ENCODE peak calls at places on chromosomes 12 and 14, in four cellular contexts. One of them, this sample, is unnamed.

GRCh38 chr14:100370003-100370402 is 46.9 kb downstream of the SLC25A47 start:
- DNase-seq in GM12878: no peak
- DNase-seq in sigmoid colon: no peak
- DNase-seq in stomach: no peak
- DNase-seq in this sample: no peak

GRCh38 chr14:20400965-20401593 is 12.2 kb downstream of the TEP1 start:
- DNase-seq in stomach: no peak
- DNase-seq in GM12878: no peak
- DNase-seq in sigmoid colon: no peak
- DNase-seq in this sample: no peak

GRCh38 chr12:9940370-9940769 is 8.2 kb upstream of the CLEC2A start:
- DNase-seq in sigmoid colon: no peak
- DNase-seq in stomach: no peak
- DNase-seq in GM12878: no peak
- DNase-seq in this sample: no peak

GRCh38 chr12:93274937-93275336 is 102.8 kb upstream of the NUDT4 start:
- DNase-seq in GM12878: no peak
- DNase-seq in stomach: no peak
- DNase-seq in sigmoid colon: no peak
- DNase-seq in this sample: no peak

GRCh38 chr12:14111230-14111865 is 129.9 kb upstream of the GRIN2B start:
- DNase-seq in stomach: no peak
- DNase-seq in GM12878: peak
- DNase-seq in sigmoid colon: no peak
- DNase-seq in this sample: no peak

GRCh38 chr12:122527478-122527944 is 462 bp downstream of the KNTC1 start:
- DNase-seq in sigmoid colon: no peak
- DNase-seq in GM12878: no peak
- DNase-seq in stomach: no peak
- DNase-seq in this sample: no peak

GRCh38 chr14:48693793-48694192 is 892.4 kb downstream of the RPS29 start:
- DNase-seq in sigmoid colon: no peak
- DNase-seq in stomach: no peak
- DNase-seq in GM12878: no peak
- DNase-seq in this sample: no peak

GRCh38 chr14:97977711-97978261 is 1180.6 kb downstream of the VRK1 start:
- DNase-seq in GM12878: no peak
- DNase-seq in sigmoid colon: peak
- DNase-seq in stomach: peak
- DNase-seq in this sample: peak

GRCh38 chr12:43653917-43654316 is 101.9 kb upstream of the ADAMTS20 start:
- DNase-seq in sigmoid colon: no peak
- DNase-seq in stomach: no peak
- DNase-seq in GM12878: no peak
- DNase-seq in this sample: no peak

GRCh38 chr14:61598980-61599379 is 96.3 kb upstream of the HIF1A start:
- DNase-seq in sigmoid colon: no peak
- DNase-seq in stomach: no peak
- DNase-seq in GM12878: no peak
- DNase-seq in this sample: no peak

GRCh38 chr12:94458882-94459772 is 540 bp downstream of the CEP83 start:
- DNase-seq in stomach: no peak
- DNase-seq in GM12878: no peak
- DNase-seq in sigmoid colon: no peak
- DNase-seq in this sample: no peak

GRCh38 chr12:107553211-107553765 is 132.3 kb upstream of the PWP1 start:
- DNase-seq in GM12878: no peak
- DNase-seq in sigmoid colon: no peak
- DNase-seq in stomach: no peak
- DNase-seq in this sample: no peak

GRCh38 chr14:68664225-68664681 is 128.6 kb downstream of the ZFP36L1 start:
- DNase-seq in GM12878: peak
- DNase-seq in sigmoid colon: no peak
- DNase-seq in stomach: no peak
- DNase-seq in this sample: no peak

GRCh38 chr14:91875515-91876286 is 8.4 kb upstream of the TC2N start:
- DNase-seq in sigmoid colon: no peak
- DNase-seq in stomach: peak
- DNase-seq in GM12878: no peak
- DNase-seq in this sample: no peak

GRCh38 chr12:126608607-126609175 is 1543.5 kb downstream of the AACS start:
- DNase-seq in stomach: no peak
- DNase-seq in sigmoid colon: no peak
- DNase-seq in GM12878: no peak
- DNase-seq in this sample: no peak

DNA sequence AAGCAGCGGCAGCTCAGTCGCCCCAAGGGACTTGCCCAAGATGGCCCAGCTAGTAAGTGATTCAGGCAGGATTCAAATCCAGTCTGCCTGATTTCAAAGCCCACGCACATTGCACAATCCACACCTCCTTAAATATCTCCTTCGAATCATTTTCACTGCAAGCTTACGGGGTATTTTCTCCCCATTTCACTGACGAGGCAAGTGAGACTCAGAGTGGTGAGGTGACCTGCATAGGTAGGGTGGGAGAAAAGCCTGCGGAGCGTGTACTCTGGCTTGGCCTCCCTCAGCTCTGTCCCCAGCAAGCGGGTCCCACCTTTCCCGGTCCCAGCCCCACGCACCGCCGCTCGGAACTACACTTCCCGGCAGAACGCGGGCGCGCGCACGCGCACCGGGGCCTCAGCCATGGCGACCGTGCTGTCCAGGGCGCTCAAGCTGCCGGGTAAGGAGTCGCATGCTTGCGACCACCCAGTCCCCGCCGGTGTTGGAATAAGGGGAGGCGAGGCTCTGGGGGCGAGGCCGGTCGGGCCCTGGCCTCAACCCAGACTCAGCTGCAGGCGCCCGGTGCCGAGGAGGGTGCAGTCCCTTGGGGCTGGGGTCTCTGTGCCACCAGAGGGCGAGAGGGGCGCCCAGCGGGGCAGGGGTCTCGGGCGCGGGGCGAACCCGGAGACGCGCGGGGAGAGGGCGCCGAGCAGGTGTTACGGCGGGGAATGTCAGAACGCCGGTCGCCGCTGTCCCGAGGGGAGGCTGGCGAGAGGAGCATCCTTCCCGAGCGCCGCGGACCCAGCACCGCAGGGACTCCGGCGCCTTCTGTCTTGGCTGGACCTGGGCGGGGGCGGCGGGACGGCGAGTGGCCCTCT is at the start of gene FAM234B:
- DNase-seq in sigmoid colon: peak
- DNase-seq in stomach: peak
- DNase-seq in GM12878: no peak
- DNase-seq in this sample: peak
- TF ChIP-seq POLR2AphosphoS5 in sigmoid colon: peak
- TF ChIP-seq POLR2AphosphoS5 in stomach: peak
- TF ChIP-seq POLR2AphosphoS5 in GM12878: no peak
- TF ChIP-seq POLR2AphosphoS5 in this sample: peak

GRCh38 chr12:131710464-131711457 is at the start of gene SFSWAP:
- DNase-seq in stomach: peak
- DNase-seq in sigmoid colon: peak
- DNase-seq in GM12878: peak
- DNase-seq in this sample: peak
- TF ChIP-seq EP300 in stomach: no peak
- TF ChIP-seq EP300 in sigmoid colon: no peak
- TF ChIP-seq EP300 in GM12878: peak
- TF ChIP-seq EP300 in this sample: no peak

DNA sequence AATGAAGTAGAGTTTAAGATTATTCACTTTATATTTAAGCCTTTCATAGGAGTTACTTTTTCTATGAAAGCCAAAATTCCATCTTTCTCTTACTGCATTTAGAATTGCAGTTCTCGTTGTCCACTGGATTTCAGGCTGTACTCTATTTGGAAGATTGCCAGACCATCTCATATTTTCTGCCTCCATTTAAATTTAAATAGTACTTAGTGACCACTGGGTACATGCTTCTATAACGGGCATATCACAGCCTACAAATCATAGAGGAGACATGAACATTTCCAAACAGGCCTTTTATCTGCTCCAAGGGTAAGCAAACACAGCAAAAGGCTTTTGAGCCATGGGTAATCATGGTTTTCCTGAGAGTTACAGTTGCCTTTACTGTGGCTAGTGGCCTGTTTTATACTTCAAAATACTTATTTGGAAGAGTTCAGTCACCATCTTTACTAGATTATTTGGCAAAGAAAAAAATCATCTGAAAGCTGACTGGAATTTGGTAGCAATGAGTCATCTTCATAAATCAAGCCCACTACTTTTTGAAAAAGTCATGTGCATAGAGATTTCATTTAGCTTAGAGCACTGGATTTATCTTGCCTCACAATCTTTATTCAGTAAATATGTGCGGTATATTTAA is 15.7 kb downstream of the ANO6 start:
- DNase-seq in stomach: no peak
- DNase-seq in GM12878: no peak
- DNase-seq in sigmoid colon: no peak
- DNase-seq in this sample: no peak
- TF ChIP-seq POLR2AphosphoS5 in stomach: no peak
- TF ChIP-seq POLR2AphosphoS5 in GM12878: no peak
- TF ChIP-seq POLR2AphosphoS5 in sigmoid colon: peak
- TF ChIP-seq POLR2AphosphoS5 in this sample: no peak

GRCh38 chr12:116734156-116734768 is 3.6 kb downstream of the SPRING1 start:
- DNase-seq in sigmoid colon: no peak
- DNase-seq in GM12878: no peak
- DNase-seq in stomach: no peak
- DNase-seq in this sample: no peak
- TF ChIP-seq EP300 in sigmoid colon: no peak
- TF ChIP-seq EP300 in GM12878: no peak
- TF ChIP-seq EP300 in stomach: no peak
- TF ChIP-seq EP300 in this sample: no peak

GRCh38 chr12:1720494-1720893 is 29.6 kb downstream of the ADIPOR2 start:
- DNase-seq in sigmoid colon: no peak
- DNase-seq in stomach: no peak
- DNase-seq in GM12878: no peak
- DNase-seq in this sample: no peak
- TF ChIP-seq POLR2AphosphoS5 in sigmoid colon: no peak
- TF ChIP-seq POLR2AphosphoS5 in stomach: no peak
- TF ChIP-seq POLR2AphosphoS5 in GM12878: no peak
- TF ChIP-seq POLR2AphosphoS5 in this sample: no peak

GRCh38 chr12:110585231-110585799 is 2.2 kb upstream of the PPTC7 start:
- DNase-seq in sigmoid colon: no peak
- DNase-seq in stomach: no peak
- DNase-seq in GM12878: no peak
- DNase-seq in this sample: no peak
- TF ChIP-seq EP300 in sigmoid colon: no peak
- TF ChIP-seq EP300 in stomach: no peak
- TF ChIP-seq EP300 in GM12878: no peak
- TF ChIP-seq EP300 in this sample: peak

GRCh38 chr14:76352639-76353281 is 23.2 kb upstream of the ESRRB start:
- DNase-seq in GM12878: peak
- DNase-seq in stomach: peak
- DNase-seq in sigmoid colon: no peak
- DNase-seq in this sample: no peak
- TF ChIP-seq POLR2AphosphoS5 in GM12878: no peak
- TF ChIP-seq POLR2AphosphoS5 in stomach: no peak
- TF ChIP-seq POLR2AphosphoS5 in sigmoid colon: no peak
- TF ChIP-seq POLR2AphosphoS5 in this sample: no peak